ENCODE peak calls at places on chromosome 22, in five cellular contexts. G, C, P, L and X are unnamed samples.

GRCh38 chr22:27631641-27632040 is 169.9 kb downstream of the MN1 start:
- DNase-seq in L (no peak), C (no peak), P (no peak), G (no peak), X (no peak)

GRCh38 chr22:43279867-43280519 is 63.2 kb downstream of the SCUBE1 start:
- DNase-seq in P (no peak), L (no peak), C (no peak), G (no peak), X (no peak)

GRCh38 chr22:17213976-17214375 is 5.3 kb downstream of the ADA2 start:
- DNase-seq in P (peak), C (peak), G (peak), L (no peak), X (peak)

GRCh38 chr22:44461614-44462013 is 36.4 kb downstream of the RTL6 start:
- DNase-seq in G (no peak), C (no peak), L (no peak), P (no peak), X (no peak)

GRCh38 chr22:50188356-50188755 is 2.6 kb downstream of the TRABD start:
- DNase-seq in P (no peak), G (no peak), C (no peak), L (no peak), X (no peak)

GRCh38 chr22:37363593-37363992 is 63.7 kb downstream of the ELFN2 start:
- DNase-seq in G (no peak), C (no peak), P (no peak), L (no peak), X (no peak)

GRCh38 chr22:37741312-37741795 is 44.5 kb downstream of the TRIOBP start:
- DNase-seq in L (no peak), C (peak), P (peak), G (peak), X (peak)

GRCh38 chr22:23213031-23213555 is 32.8 kb downstream of the BCR start:
- DNase-seq in L (no peak), C (no peak), P (no peak), G (no peak), X (no peak)

GRCh38 chr22:35548762-35549106 is 8.1 kb downstream of the RASD2 start:
- DNase-seq in G (no peak), C (no peak), L (no peak), P (no peak), X (no peak)

GRCh38 chr22:44609589-44609988 is 92.4 kb upstream of the PRR5 start:
- DNase-seq in G (no peak), C (no peak), L (no peak), P (no peak), X (no peak)

GRCh38 chr22:49720279-49720959 is 107.3 kb downstream of the BRD1 start:
- DNase-seq in G (no peak), C (no peak), L (no peak), P (no peak), X (no peak)